ENCODE peak calls at places on chromosomes 6 and 20, in seven cellular contexts. Z is HepG2, O is neural crest cell, I is fibroblast of the aortic adventitia, Q is breast epithelium, L is mucosa of descending colon, P is epithelial cell of esophagus. N is an unnamed sample.

GRCh38 chr20:60304026-60304590 is 345.9 kb downstream of the CDH26 start:
- DNase-seq in Z (no peak), O (no peak), I (no peak), Q (no peak), L (no peak), P (no peak), N (no peak)

GRCh38 chr20:44598413-44599290 is 16.3 kb downstream of the PKIG start:
- DNase-seq in Z (no peak), O (no peak), I (peak; percentile 27), Q (no peak), L (no peak), P (no peak), N (peak; percentile 68)

GRCh38 chr6:132816665-132817064 is 2.3 kb downstream of the RPS12 start:
- DNase-seq in Z (peak; percentile 5), O (no peak), I (no peak), Q (no peak), L (no peak), P (no peak), N (no peak)

GRCh38 chr6:127367023-127367375 is 23.6 kb upstream of the ECHDC1 start:
- DNase-seq in Z (no peak), O (no peak), I (peak; percentile 26), Q (no peak), L (no peak), P (no peak), N (no peak)

GRCh38 chr6:50815436-50816114 is 3.1 kb upstream of the TFAP2B start:
- DNase-seq in Z (no peak), O (no peak), I (peak; percentile 40), Q (no peak), L (no peak), P (peak; percentile 22), N (peak; percentile 30)

GRCh38 chr6:30450908-30451818 is 38.1 kb upstream of the HLA-E start:
- DNase-seq in Z (peak; percentile 39), O (no peak), I (peak; percentile 54), Q (no peak), L (peak; percentile 65), P (peak; percentile 50), N (peak; percentile 43)

GRCh38 chr6:106966671-106967522 is 7.6 kb downstream of the CD24 start:
- DNase-seq in Z (no peak), O (no peak), I (no peak), Q (no peak), L (no peak), P (peak; percentile 23), N (no peak)

GRCh38 chr6:147699637-147700036 is 191.1 kb downstream of the SAMD5 start:
- DNase-seq in Z (no peak), O (no peak), I (peak; percentile 5), Q (no peak), L (no peak), P (peak; percentile 74), N (peak; percentile 22)

GRCh38 chr20:40582531-40582930 is 106.5 kb downstream of the MAFB start:
- DNase-seq in Z (peak; percentile 33), O (no peak), I (no peak), Q (no peak), L (no peak), P (no peak), N (no peak)

GRCh38 chr20:36548006-36548315 is 6.6 kb downstream of the MYL9 start:
- DNase-seq in Z (peak; percentile 39), O (peak; percentile 34), I (no peak), Q (no peak), L (no peak), P (no peak), N (no peak)
- TF ChIP-seq CTCF in Z (peak; percentile 67), O (no peak), I (peak; percentile 9), Q (no peak), L (no peak), P (peak; percentile 7), N (peak; percentile 25)

GRCh38 chr6:52663935-52664184 is 7.1 kb upstream of the TMEM14A start:
- DNase-seq in Z (no peak), O (no peak), I (no peak), Q (no peak), L (no peak), P (no peak), N (no peak)

GRCh38 chr6:52664185-52664990 is 6.5 kb upstream of the TMEM14A start:
- DNase-seq in Z (peak; percentile 97), O (peak; percentile 81), I (peak; percentile 98), Q (peak; percentile 84), L (peak; percentile 91), P (peak; percentile 95), N (peak; percentile 97)

GRCh38 chr6:52663120-52663934 is 7.6 kb upstream of the TMEM14A start:
- DNase-seq in Z (peak; percentile 77), O (peak; percentile 37), I (peak; percentile 89), Q (peak; percentile 35), L (no peak), P (peak; percentile 82), N (peak; percentile 87)

GRCh38 chr6:52661551-52661950 is 9.4 kb upstream of the TMEM14A start:
- DNase-seq in Z (no peak), O (no peak), I (peak; percentile 46), Q (no peak), L (no peak), P (no peak), N (no peak)

DNA sequence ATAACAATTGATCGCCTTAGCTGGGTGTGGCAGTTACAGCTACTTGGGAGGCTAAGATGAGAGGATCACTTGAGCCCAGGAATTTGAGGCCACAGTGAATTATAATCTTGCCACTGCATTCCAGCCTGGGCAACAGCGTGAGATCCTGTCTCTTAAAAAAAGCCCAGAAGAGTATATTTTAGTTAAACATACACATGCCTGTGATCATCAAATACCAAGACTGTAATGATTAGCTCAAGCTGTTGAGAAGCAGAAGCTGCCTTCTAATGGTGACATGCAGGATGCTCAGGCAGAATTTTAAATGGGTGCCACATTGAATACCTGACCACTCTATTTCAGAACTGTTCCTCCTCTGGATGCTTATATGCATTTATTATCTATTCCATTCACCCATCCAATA is 8.9 kb upstream of the TMEM14A start:
- DNase-seq in Z (no peak), O (no peak), I (no peak), Q (no peak), L (no peak), P (no peak), N (no peak)
- TF ChIP-seq CTCF in Z (peak; percentile 24), O (no peak), I (no peak), Q (no peak), L (no peak), P (no peak), N (no peak)

GRCh38 chr6:29295623-29296022 is 5.9 kb upstream of the OR14J1 start:
- DNase-seq in Z (no peak), O (no peak), I (no peak), Q (no peak), L (no peak), P (no peak), N (no peak)
- TF ChIP-seq CTCF in Z (no peak), O (no peak), I (no peak), Q (no peak), L (no peak), P (no peak), N (no peak)

DNA sequence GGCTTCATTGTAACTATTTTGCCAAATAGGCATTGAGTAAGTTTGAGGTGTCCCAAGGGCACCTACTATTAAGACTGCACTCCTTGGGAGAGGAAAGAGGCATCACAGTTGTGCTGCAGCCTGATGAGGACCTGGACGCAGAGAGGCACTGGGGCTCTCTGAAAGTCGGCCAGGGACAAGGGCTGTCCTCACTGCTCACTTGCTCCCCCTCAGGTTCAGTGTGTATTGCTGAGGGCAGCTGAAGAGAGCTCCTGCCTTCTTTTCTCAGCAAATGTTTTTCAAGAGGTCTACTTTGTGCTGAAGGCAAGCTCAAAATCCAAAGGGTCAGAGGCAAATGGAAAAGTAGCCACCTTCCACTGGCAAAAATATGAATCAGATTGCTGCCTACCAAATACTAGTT is 331.8 kb downstream of the RIMS1 start:
- DNase-seq in Z (peak; percentile 17), O (peak; percentile 41), I (peak; percentile 1), Q (no peak), L (no peak), P (peak; percentile 37), N (peak; percentile 40)
- TF ChIP-seq CTCF in Z (peak; percentile 41), O (peak; percentile 66), I (peak; percentile 53), Q (no peak), L (no peak), P (peak; percentile 62), N (peak; percentile 72)

GRCh38 chr6:63881791-63882190 is 246.2 kb downstream of the PHF3 start:
- DNase-seq in Z (no peak), O (no peak), I (no peak), Q (no peak), L (no peak), P (no peak), N (no peak)

GRCh38 chr6:63883597-63883996 is 248.0 kb downstream of the PHF3 start:
- DNase-seq in Z (no peak), O (no peak), I (no peak), Q (no peak), L (no peak), P (no peak), N (no peak)

GRCh38 chr6:63887011-63887751 is 251.6 kb downstream of the PHF3 start:
- DNase-seq in Z (no peak), O (no peak), I (no peak), Q (no peak), L (no peak), P (no peak), N (no peak)

GRCh38 chr6:63882208-63882607 is 246.6 kb downstream of the PHF3 start:
- DNase-seq in Z (peak; percentile 8), O (no peak), I (no peak), Q (no peak), L (no peak), P (peak; percentile 13), N (no peak)
- TF ChIP-seq CTCF in Z (no peak), O (peak; percentile 54), I (peak; percentile 50), Q (no peak), L (no peak), P (peak; percentile 49), N (peak; percentile 43)

GRCh38 chr20:38386852-38387251 is 40.6 kb downstream of the LBP start:
- DNase-seq in Z (no peak), O (no peak), I (no peak), Q (no peak), L (no peak), P (no peak), N (no peak)

GRCh38 chr20:38383147-38383546 is 36.9 kb downstream of the LBP start:
- DNase-seq in Z (no peak), O (no peak), I (no peak), Q (no peak), L (no peak), P (no peak), N (no peak)

GRCh38 chr20:38392356-38392755 is 42.8 kb downstream of the SNHG17 start:
- DNase-seq in Z (no peak), O (no peak), I (no peak), Q (no peak), L (no peak), P (peak; percentile 21), N (no peak)

GRCh38 chr20:38386004-38386403 is 39.7 kb downstream of the LBP start:
- DNase-seq in Z (no peak), O (no peak), I (no peak), Q (no peak), L (no peak), P (no peak), N (no peak)

DNA sequence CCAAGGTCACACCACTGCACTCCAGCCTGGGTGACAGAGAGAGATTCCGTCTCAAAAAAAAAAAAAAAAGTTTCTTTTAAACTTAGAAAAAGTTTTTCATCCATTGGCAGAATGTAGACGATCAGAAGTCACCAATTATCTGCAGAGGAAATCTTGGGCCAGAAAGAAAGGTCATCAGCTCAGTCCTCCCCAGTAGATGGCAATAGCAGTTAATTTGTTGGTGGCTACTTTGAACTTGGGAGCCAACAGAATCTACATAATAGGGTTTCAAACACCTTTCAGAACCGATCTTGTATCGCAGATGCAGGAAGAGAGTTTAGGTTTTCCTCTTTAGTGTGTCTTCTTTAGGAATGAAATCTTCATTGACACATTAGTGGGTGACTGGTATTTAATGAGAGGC is 41.7 kb downstream of the LBP start:
- DNase-seq in Z (no peak), O (no peak), I (no peak), Q (no peak), L (no peak), P (no peak), N (no peak)
- TF ChIP-seq CTCF in Z (peak; percentile 44), O (no peak), I (no peak), Q (no peak), L (no peak), P (peak; percentile 4), N (no peak)